ENCODE peak calls at places on chromosomes 5 and 9, in ten cellular contexts. Z is amniotic stem cell; N is left ventricle myocardium inferior; S is activated T-cell treated with anti-CD3 and anti-CD28 coated beads for 24 hours; U is globus pallidus; G is T47D; E is anterior cingulate cortex; M is activated naive CD4-positive, alpha-beta T cell treated with anti-CD3 and anti-CD28 coated beads, Interleukin-2, amount 50 U/mL, for 72 hours; H is mesendoderm; J is epithelial cell of esophagus. B is an unnamed sample.

GRCh38 chr5:14439087-14439841 is 142.3 kb upstream of the OTULINL start:
- DNase-seq in Z (no peak), G (no peak), N (no peak), H (no peak), E (no peak), U (no peak), J (no peak), M (no peak), S (no peak), B (no peak)

GRCh38 chr5:74233571-74233970 is 407.0 kb downstream of the ENC1 start:
- DNase-seq in N (no peak), M (no peak), U (no peak), E (no peak), G (no peak), Z (no peak), J (peak; percentile 86), H (no peak), S (no peak), B (no peak)

GRCh38 chr9:110105107-110105506 is 102.9 kb downstream of the C9orf152 start:
- DNase-seq in S (no peak), U (no peak), M (no peak), G (no peak), Z (no peak), H (no peak), N (no peak), J (no peak), E (no peak), B (no peak)

GRCh38 chr9:486156-486555 is 271.5 kb downstream of the DOCK8 start:
- DNase-seq in U (no peak), Z (no peak), J (peak; percentile 70), S (no peak), H (no peak), G (no peak), E (no peak), N (no peak), M (no peak), B (no peak)

GRCh38 chr5:41087461-41087860 is 16.3 kb upstream of the MROH2B start:
- DNase-seq in M (no peak), N (no peak), E (no peak), J (peak; percentile 42), U (no peak), G (no peak), Z (no peak), S (no peak), H (no peak), B (no peak)

GRCh38 chr9:123002754-123003153 is 30.7 kb upstream of the GPR21 start:
- DNase-seq in G (no peak), M (no peak), E (no peak), Z (no peak), N (no peak), U (no peak), S (no peak), J (no peak), H (peak; percentile 24), B (no peak)

GRCh38 chr5:167489202-167489601 is 802.2 kb upstream of the WWC1 start:
- DNase-seq in N (no peak), Z (no peak), J (peak; percentile 9), S (no peak), M (no peak), E (no peak), G (no peak), U (no peak), H (no peak), B (no peak)

GRCh38 chr5:65482727-65483473 is 1.2 kb upstream of the ADAMTS6 start:
- DNase-seq in J (peak; percentile 46), M (no peak), Z (peak; percentile 5), U (peak; percentile 57), S (no peak), G (peak; percentile 3), E (peak; percentile 41), H (peak; percentile 86), N (no peak), B (no peak)

GRCh38 chr5:158538506-158539074 is 561.1 kb downstream of the EBF1 start:
- DNase-seq in E (no peak), Z (no peak), S (no peak), U (no peak), N (peak; percentile 27), J (no peak), M (no peak), G (no peak), H (peak; percentile 70), B (no peak)

GRCh38 chr9:99115947-99116543 is 11.1 kb downstream of the TGFBR1 start:
- DNase-seq in Z (no peak), U (no peak), E (no peak), M (no peak), H (peak; percentile 19), N (no peak), J (peak; percentile 60), S (no peak), G (no peak), B (no peak)

GRCh38 chr9:84315278-84315877 is 25.2 kb downstream of the SLC28A3 start:
- DNase-seq in Z (peak; percentile 51), S (peak; percentile 35), J (peak; percentile 73), M (no peak), U (peak; percentile 38), H (peak; percentile 68), E (peak; percentile 22), G (peak; percentile 22), N (peak; percentile 22), B (no peak)

GRCh38 chr9:130053504-130054427 is at the start of gene GPR107:
- DNase-seq in E (peak; percentile 76), U (peak; percentile 74), J (peak; percentile 70), H (peak; percentile 82), G (peak; percentile 85), Z (peak; percentile 69), S (peak; percentile 72), M (peak; percentile 87), N (peak; percentile 83), B (no peak)

GRCh38 chr5:131943914-131944313 is 1.5 kb downstream of the MEIKIN start:
- DNase-seq in G (no peak), E (no peak), Z (no peak), H (no peak), U (no peak), N (no peak), S (no peak), J (no peak), M (no peak), B (no peak)

B was measured in chondrocyte.